ENCODE peak calls at places on chromosome 22, in five cellular contexts. T is iris pigment epithelial cell, A is dermis blood vessel endothelial cell, J is fibroblast of gingiva, W is left colon. R is an unnamed sample.

GRCh38 chr22:46754110-46754799 is 8.2 kb upstream of the TBC1D22A start:
- DNase-seq in T (peak; percentile 98), A (peak; percentile 99), J (peak; percentile 94), W (peak; percentile 88), R (no peak)

GRCh38 chr22:31509041-31509440 is 12.7 kb downstream of the SFI1 start:
- DNase-seq in T (peak; percentile 39), A (no peak), J (no peak), W (no peak), R (no peak)

GRCh38 chr22:27370281-27370680 is 431.3 kb downstream of the MN1 start:
- DNase-seq in T (no peak), A (peak; percentile 1), J (no peak), W (no peak), R (no peak)

GRCh38 chr22:44181033-44181911 is 547 bp downstream of the PARVG start:
- DNase-seq in T (no peak), A (peak; percentile 38), J (no peak), W (peak; percentile 54), R (no peak)

GRCh38 chr22:33006220-33006954 is 51.8 kb downstream of the SYN3 start:
- DNase-seq in T (no peak), A (no peak), J (no peak), W (no peak), R (no peak)

GRCh38 chr22:27057717-27058116 is 400.3 kb downstream of the MIAT start:
- DNase-seq in T (no peak), A (no peak), J (no peak), W (no peak), R (no peak)

GRCh38 chr22:46041642-46042041 is 64.7 kb upstream of the WNT7B start:
- DNase-seq in T (no peak), A (no peak), J (no peak), W (no peak), R (no peak)

GRCh38 chr22:36411589-36412258 is 24.0 kb upstream of the MYH9 start:
- DNase-seq in T (no peak), A (no peak), J (no peak), W (peak; percentile 81), R (no peak)

GRCh38 chr22:22143448-22143847 is 101.1 kb upstream of the VPREB1 start:
- DNase-seq in T (no peak), A (no peak), J (no peak), W (no peak), R (no peak)

GRCh38 chr22:35568751-35569725 is 28.4 kb downstream of the RASD2 start:
- DNase-seq in T (peak; percentile 61), A (no peak), J (no peak), W (no peak), R (no peak)

GRCh38 chr22:40426671-40427070 is 56.3 kb downstream of the SGSM3 start:
- DNase-seq in T (no peak), A (peak; percentile 67), J (no peak), W (no peak), R (no peak)

GRCh38 chr22:44913198-44913983 is 96.4 kb downstream of the PHF21B start:
- DNase-seq in T (no peak), A (no peak), J (no peak), W (no peak), R (no peak)

GRCh38 chr22:23113067-23113846 is 28.5 kb downstream of the RSPH14 start:
- DNase-seq in T (no peak), A (peak; percentile 4), J (peak; percentile 42), W (no peak), R (no peak)

R was measured in nephron progenitor cell.